ENCODE peak calls at places on chromosomes 3 and 15, in six cellular contexts. Y is IMR-90, A is mesenchymal stem cell, V is neuronal stem cell, G is H1, T is trophoblast cell. F is an unnamed sample.

GRCh38 chr3:81585057-81585456 is 176.4 kb downstream of the GBE1 start:
- DNase-seq in Y (no peak), A (no peak), V (no peak), G (no peak), T (no peak), F (no peak)

GRCh38 chr3:34180532-34180931 is 382.1 kb downstream of the PDCD6IP start:
- DNase-seq in Y (no peak), A (no peak), V (no peak), G (no peak), T (no peak), F (no peak)

GRCh38 chr3:66437341-66437929 is 63.4 kb downstream of the LRIG1 start:
- DNase-seq in Y (no peak), A (no peak), V (no peak), G (no peak), T (no peak), F (no peak)

GRCh38 chr15:35168464-35168863 is 83.4 kb upstream of the NANOGP8 start:
- DNase-seq in Y (peak; percentile 90), A (peak; percentile 70), V (no peak), G (no peak), T (no peak), F (no peak)

GRCh38 chr3:143276592-143276991 is 157.0 kb downstream of the CHST2 start:
- DNase-seq in Y (no peak), A (no peak), V (no peak), G (no peak), T (no peak), F (no peak)

GRCh38 chr3:187836848-187837770 is 91.8 kb upstream of the BCL6 start:
- DNase-seq in Y (peak; percentile 10), A (peak; percentile 20), V (no peak), G (peak; percentile 14), T (peak; percentile 41), F (no peak)

GRCh38 chr3:164387236-164387635 is 691.1 kb downstream of the SI start:
- DNase-seq in Y (no peak), A (no peak), V (no peak), G (no peak), T (no peak), F (no peak)

GRCh38 chr3:135329479-135329878 is 534.4 kb downstream of the EPHB1 start:
- DNase-seq in Y (no peak), A (no peak), V (no peak), G (no peak), T (no peak), F (no peak)

GRCh38 chr3:71369733-71370391 is 213.7 kb downstream of the FOXP1 start:
- DNase-seq in Y (peak; percentile 43), A (no peak), V (no peak), G (no peak), T (no peak), F (no peak)

DNA sequence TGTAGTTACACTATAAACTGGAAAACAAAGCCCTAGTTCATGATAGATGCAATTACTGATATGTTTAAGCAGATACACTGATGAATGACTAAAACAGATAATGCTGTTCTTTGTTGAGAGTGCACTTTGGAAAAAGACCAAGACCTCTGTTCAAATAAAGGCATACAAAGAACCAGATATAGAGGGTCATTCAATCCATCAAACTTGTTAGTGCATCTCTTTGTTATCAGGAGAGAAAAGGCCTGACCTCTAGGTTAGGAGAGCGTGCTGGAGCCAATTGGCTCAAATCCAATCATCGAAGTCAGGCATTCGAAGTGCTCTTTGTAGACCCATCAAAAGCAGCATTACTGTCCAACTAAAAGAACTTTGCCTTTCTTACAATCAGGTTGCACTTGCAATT is 124.2 kb downstream of the TFG start:
- DNase-seq in Y (no peak), A (no peak), V (peak; percentile 17), G (no peak), T (no peak), F (no peak)
- H3K14ac ChIP-seq in Y (no peak overlapping the region), A (no peak overlapping the region), V (no peak overlapping the region), G (no peak overlapping the region), T (no peak overlapping the region), F (no peak overlapping the region)

GRCh38 chr3:122986790-122987189 is 40.8 kb downstream of the SEMA5B start:
- DNase-seq in Y (no peak), A (no peak), V (no peak), G (no peak), T (no peak), F (peak; percentile 79)

GRCh38 chr3:122984650-122985049 is 42.9 kb downstream of the SEMA5B start:
- DNase-seq in Y (no peak), A (no peak), V (no peak), G (no peak), T (no peak), F (no peak)

GRCh38 chr3:122982202-122983185 is 45.1 kb downstream of the SEMA5B start:
- DNase-seq in Y (no peak), A (no peak), V (no peak), G (no peak), T (no peak), F (peak; percentile 64)

GRCh38 chr3:122985539-122985938 is 42.0 kb downstream of the SEMA5B start:
- DNase-seq in Y (no peak), A (no peak), V (no peak), G (no peak), T (no peak), F (peak; percentile 56)

DNA sequence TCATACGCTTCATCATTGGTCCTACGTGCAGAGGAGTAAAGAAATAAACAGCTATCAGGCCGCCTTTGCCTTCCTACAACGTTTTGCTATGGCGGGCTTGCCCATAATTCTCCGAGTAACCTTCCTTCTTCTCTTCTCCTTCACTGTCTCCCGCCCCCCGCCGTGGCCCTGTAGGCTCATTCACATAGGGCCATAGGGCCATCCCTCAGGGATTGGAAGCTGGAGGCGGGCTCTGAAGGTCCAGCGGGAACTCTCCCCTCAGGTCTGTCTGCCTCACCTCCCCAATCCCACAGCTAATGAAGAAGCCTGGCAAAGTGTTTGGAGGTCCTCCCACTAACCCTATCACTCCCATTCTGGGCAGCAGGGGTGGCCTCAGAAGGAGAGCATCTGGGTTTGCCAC is 43.6 kb downstream of the SEMA5B start:
- DNase-seq in Y (no peak), A (no peak), V (no peak), G (peak; percentile 70), T (no peak), F (peak; percentile 73)
- H3K14ac ChIP-seq in Y (no peak overlapping the region), A (no peak overlapping the region), V (no peak overlapping the region), G (no peak overlapping the region), T (no peak overlapping the region), F (no peak overlapping the region)

GRCh38 chr3:8741581-8742355 is 8.2 kb downstream of the CAV3 start:
- DNase-seq in Y (peak; percentile 86), A (peak; percentile 65), V (peak; percentile 67), G (no peak), T (peak; percentile 18), F (peak; percentile 87)
- H3K14ac ChIP-seq in Y (peak overlapping the region; percentile 18), A (no peak overlapping the region), V (no peak overlapping the region), G (no peak overlapping the region), T (no peak overlapping the region), F (no peak overlapping the region)

DNA sequence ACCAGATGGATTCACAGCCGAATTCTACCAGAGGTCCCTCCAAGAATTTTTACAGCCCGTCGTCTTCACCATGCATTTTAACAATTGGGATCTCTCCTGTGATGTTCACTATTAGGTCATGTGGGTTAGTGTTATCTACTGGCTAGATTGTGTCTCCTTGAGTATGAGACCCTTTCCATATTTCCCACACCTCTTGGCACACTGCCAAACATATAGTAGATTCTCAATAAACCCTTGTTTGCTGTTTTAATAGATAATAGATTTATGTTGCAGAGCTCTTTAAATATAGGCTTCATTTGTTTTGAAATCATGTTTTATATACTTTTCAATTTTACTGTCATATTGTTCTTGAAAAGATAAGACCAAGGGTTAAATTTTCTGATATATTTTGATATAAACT is 34.9 kb upstream of the ADGRG7 start:
- DNase-seq in Y (no peak), A (no peak), V (no peak), G (no peak), T (no peak), F (no peak)
- H3K14ac ChIP-seq in Y (no peak overlapping the region), A (no peak overlapping the region), V (no peak overlapping the region), G (no peak overlapping the region), T (no peak overlapping the region), F (no peak overlapping the region)

GRCh38 chr3:156920399-156920798 is 94.2 kb downstream of the LEKR1 start:
- DNase-seq in Y (no peak), A (no peak), V (no peak), G (no peak), T (no peak), F (no peak)
- H3K14ac ChIP-seq in Y (no peak overlapping the region), A (no peak overlapping the region), V (no peak overlapping the region), G (no peak overlapping the region), T (no peak overlapping the region), F (no peak overlapping the region)

DNA sequence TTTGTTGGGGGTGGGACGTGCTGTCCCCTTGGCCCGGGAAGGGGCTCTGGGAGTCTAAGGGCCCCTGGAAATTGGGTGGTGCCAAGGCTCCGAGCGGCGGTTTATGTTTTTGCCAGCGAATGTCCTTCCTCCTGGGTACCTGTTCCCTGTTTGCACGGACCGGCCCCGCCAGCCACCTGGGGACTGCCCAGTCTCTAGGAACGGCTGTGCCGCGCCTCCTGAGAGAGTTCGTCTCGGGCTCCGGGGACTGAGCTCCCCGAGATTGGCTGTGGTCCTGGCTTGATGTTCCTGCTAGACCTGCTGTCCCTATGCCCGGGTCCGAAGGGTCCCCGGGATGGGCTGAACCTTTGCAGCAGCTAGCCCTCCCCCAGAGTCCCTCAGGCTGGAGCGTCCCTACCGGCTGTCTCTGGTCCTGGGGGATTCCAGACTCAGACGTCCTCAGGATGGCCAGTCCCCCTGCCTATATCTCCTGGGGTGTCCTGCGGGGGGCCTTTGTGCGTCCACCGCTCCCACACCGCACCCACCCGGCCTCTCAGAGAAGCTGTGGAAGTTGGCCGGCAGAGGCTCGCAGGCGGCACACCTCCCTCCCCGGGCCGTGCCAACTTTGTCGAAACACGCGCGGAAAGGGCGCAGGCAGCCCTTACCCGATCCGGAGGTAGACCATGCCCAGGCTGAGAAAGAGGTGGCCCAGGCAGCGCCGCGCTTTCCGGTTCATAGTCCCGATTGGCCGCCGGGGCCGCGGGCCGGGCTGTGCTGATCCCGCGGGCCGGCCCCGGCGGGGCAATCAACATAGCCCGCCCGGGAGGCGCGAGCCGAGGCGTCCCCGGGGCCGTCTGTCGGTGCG is 547 bp downstream of the WNT7A start:
- DNase-seq in Y (no peak), A (no peak), V (peak; percentile 23), G (peak; percentile 77), T (peak; percentile 55), F (peak; percentile 58)
- H3K14ac ChIP-seq in Y (no peak overlapping the region), A (no peak overlapping the region), V (no peak overlapping the region), G (no peak overlapping the region), T (no peak overlapping the region), F (no peak overlapping the region)